ENCODE peak calls at places on chromosomes 4 and X, in eight cellular contexts. X is naive thymus-derived CD4-positive, alpha-beta T cell; J is astrocyte of the cerebellum; Y is fibroblast of lung; M is prostate gland; C is mammary epithelial cell; Q is cardiac muscle cell; V is suprapubic skin. Z is an unnamed sample.

GRCh38 chr4:81030061-81030616 is 369 bp upstream of the BMP3 start:
- DNase-seq in Q (no peak), M (no peak), C (no peak), V (no peak), J (no peak), Y (no peak), X (no peak), Z (no peak)

GRCh38 chr4:150664935-150665334 is 83.0 kb downstream of the MAB21L2 start:
- DNase-seq in Q (peak), J (no peak), M (no peak), X (no peak), C (peak), V (no peak), Y (peak), Z (no peak)

GRCh38 chr4:164874791-164875190 is 2.2 kb upstream of the APELA start:
- DNase-seq in V (no peak), M (no peak), X (no peak), Q (no peak), Y (no peak), J (no peak), C (peak), Z (no peak)

GRCh38 chr4:151355155-151355554 is 29.8 kb upstream of the SH3D19 start:
- DNase-seq in V (no peak), J (no peak), C (peak), X (no peak), Y (no peak), M (no peak), Q (no peak), Z (no peak)

GRCh38 chrX:139172731-139173130 is 357.8 kb upstream of the F9 start:
- DNase-seq in V (no peak), C (no peak), M (no peak), Y (no peak), X (no peak), Q (no peak), J (no peak), Z (no peak)

GRCh38 chr4:102503301-102503746 is 2.2 kb downstream of the NFKB1 start:
- DNase-seq in V (no peak), Y (no peak), M (no peak), X (peak), J (no peak), Q (no peak), C (no peak), Z (no peak)

GRCh38 chr4:114512595-114513295 is 85.9 kb upstream of the UGT8 start:
- DNase-seq in X (no peak), Y (no peak), C (peak), M (no peak), V (no peak), Q (no peak), J (no peak), Z (no peak)

GRCh38 chrX:154381271-154381670 is 2.2 kb downstream of the EMD start:
- DNase-seq in Q (no peak), X (no peak), V (no peak), Y (no peak), J (no peak), M (no peak), C (no peak), Z (no peak)

GRCh38 chrX:68693481-68694410 is 46.3 kb downstream of the STARD8 start:
- DNase-seq in J (peak), Y (peak), M (peak), X (no peak), V (peak), Q (peak), C (peak), Z (no peak)

GRCh38 chr4:90486346-90486745 is 359.2 kb downstream of the CCSER1 start:
- DNase-seq in M (no peak), C (peak), Q (no peak), X (no peak), Y (no peak), J (no peak), V (no peak), Z (no peak)

GRCh38 chr4:183197140-183197539 is 98.1 kb downstream of the WWC2 start:
- DNase-seq in Y (no peak), V (no peak), Q (no peak), M (no peak), C (no peak), X (no peak), J (no peak), Z (no peak)

GRCh38 chr4:121462660-121463261 is 81.9 kb upstream of the QRFPR start:
- DNase-seq in X (peak), J (peak), C (peak), Y (peak), V (no peak), M (peak), Q (peak), Z (peak)

GRCh38 chrX:5876984-5877655 is 351.5 kb downstream of the NLGN4X start:
- DNase-seq in Y (peak), V (no peak), X (no peak), M (no peak), J (peak), Q (no peak), C (peak), Z (no peak)

DNA sequence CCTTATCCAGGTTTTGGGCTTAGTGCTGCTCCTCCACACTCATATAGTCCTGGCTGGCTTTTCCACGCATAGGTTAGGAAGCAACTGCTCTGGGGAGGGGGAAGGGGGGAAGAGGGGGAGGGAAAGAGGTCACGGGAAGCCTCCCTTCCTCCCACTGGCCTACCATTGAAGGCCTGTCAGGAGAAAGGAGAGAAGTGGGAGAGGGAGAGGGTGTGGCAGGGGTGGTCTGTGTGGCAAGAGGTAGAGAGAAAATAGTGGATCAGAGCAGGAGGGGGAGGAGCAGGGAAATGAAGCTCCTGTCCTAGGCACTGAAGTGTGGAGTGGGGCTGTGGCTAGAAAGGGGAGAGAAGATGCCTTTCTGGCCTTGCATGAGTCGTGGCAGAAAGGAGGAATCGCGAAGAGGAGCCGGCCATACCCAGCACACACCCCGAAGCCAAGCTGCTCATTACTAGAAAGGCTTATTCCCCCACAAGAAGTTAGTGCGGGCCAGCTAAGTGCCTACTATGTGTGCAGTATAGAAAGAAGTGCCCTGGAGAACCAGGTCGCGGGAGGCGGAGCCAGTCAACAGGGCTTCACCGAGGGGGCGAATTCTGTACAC is 1.1 kb upstream of the TMEM164 start:
- DNase-seq in V (no peak), M (no peak), Y (no peak), X (no peak), J (no peak), C (no peak), Q (no peak), Z (no peak)
- H3K4me3 ChIP-seq in V (peak), M (peak), Y (peak), X (peak), J (peak), C (peak), Q (peak), Z (peak)

GRCh38 chrX:40090050-40090804 is 7.5 kb downstream of the BCOR start:
- DNase-seq in V (no peak), Y (no peak), Q (peak), M (peak), C (no peak), J (no peak), X (no peak), Z (no peak)

GRCh38 chrX:40088299-40088625 is 9.5 kb downstream of the BCOR start:
- DNase-seq in X (no peak), C (no peak), Q (no peak), Y (no peak), J (no peak), M (no peak), V (no peak), Z (no peak)

GRCh38 chrX:40087574-40088298 is 10.0 kb downstream of the BCOR start:
- DNase-seq in C (no peak), J (no peak), X (no peak), Q (no peak), V (no peak), Y (no peak), M (no peak), Z (no peak)

GRCh38 chrX:40090961-40091360 is 6.8 kb downstream of the BCOR start:
- DNase-seq in X (no peak), M (no peak), Q (no peak), Y (no peak), J (no peak), C (no peak), V (no peak), Z (no peak)

DNA sequence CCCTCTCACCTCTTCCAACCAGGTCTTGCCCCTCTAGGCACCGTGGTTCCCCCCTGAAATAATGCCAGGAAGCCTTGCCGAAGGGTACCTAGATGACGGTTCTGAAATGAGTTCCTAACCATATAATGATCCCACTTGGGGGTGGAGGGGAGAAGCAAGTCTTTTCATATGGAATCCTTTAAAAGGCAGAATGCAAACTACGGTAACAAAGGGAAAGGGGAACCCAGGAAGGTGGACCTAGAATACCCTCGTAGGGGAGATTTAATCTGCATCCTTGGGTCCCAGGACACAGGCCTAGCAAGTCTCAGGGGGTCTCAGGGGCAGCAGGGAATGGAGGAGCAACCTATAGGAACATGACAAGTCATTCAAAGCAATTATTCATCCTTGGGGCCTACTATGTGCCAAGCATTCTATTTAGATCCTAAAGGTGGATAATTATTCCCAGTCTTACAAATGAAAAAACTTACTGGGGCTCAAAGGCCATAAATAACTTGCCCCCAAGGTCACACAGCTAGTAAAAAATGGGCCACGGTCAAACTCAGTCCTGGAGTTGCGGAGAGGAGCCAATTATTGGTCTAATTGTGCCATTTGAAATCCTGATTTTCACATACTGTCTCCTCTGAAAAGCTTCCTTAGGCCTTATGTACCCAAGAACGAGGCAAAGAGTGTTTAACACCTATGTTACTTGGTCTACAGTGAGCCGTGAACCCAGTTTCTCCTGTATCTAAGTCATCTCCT is 8.8 kb downstream of the BCOR start:
- DNase-seq in M (no peak), V (no peak), X (no peak), J (no peak), C (no peak), Y (no peak), Q (no peak), Z (no peak)
- H3K4me3 ChIP-seq in M (no peak), V (no peak), X (no peak), J (no peak), C (no peak), Y (no peak), Q (no peak), Z (no peak)

DNA sequence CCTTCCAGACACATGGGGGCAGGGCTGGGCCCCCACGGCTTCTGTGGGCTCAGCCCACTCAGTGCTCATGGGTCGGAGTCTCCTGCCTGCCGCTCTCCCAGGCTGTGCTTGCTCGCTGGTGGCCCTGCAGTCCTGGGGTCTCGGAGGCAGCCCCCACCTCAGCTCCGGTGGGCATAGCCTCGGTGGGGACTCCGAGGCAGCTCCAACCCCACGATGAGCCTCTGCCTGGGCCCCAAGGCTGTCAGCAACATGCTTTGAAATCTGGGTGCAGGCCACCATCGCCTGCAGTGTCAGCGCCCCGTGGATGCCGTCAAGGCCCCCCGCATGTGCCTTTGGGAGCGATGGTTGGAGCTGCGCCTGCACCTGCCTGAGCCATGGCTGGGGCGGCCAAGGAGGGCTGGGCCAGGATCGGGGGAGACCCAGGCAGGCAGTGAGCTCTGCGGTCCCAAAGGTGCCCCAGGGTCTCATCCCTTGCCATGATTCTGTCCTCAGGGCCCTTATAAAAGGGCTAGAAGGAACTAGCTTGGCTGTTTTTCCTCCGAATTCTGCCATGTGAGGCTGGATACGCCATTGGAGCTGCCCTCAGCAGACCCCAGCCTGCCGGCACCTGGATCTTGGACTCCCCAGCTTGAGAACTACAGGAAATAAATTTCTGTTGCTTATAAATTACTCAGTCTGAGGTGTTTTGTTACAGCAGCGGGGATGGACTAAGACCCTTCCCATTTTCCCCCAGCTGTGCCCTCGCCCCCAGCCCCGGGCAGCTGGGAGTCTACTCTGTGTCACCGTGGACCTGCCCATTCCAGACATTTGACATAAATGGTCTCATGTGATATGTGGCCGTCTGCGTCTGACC is 30.4 kb upstream of the SPON2 start:
- DNase-seq in X (no peak), Q (no peak), Y (no peak), V (no peak), M (no peak), C (no peak), J (no peak), Z (no peak)
- H3K4me3 ChIP-seq in X (peak), Q (no peak), Y (no peak), V (no peak), M (no peak), C (no peak), J (no peak), Z (no peak)

GRCh38 chr4:15376145-15376544 is 51.7 kb upstream of the C1QTNF7 start:
- DNase-seq in X (no peak), V (no peak), Y (no peak), M (no peak), J (no peak), Q (no peak), C (no peak), Z (no peak)
- H3K4me3 ChIP-seq in X (no peak), V (no peak), Y (peak), M (no peak), J (no peak), Q (no peak), C (no peak), Z (no peak)

DNA sequence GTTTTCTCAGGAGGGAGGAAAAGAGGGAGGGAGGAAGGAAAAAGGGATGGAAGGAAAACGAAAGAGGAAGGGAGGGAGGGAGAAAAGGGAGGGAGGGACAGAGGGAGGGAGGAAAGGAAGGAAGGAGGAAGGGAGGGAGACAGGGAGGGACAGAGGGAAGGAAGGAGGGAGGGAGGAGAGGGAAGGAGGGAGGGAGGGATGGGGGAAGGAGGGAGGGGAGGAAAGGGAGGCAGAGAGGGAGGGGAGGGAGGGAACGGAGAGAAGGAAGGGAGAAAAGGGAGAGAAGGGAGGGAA is 15.4 kb downstream of the DHRSX start:
- DNase-seq in M (no peak), C (no peak), Q (peak), X (no peak), V (no peak), J (no peak), Y (no peak), Z (no peak)
- H3K4me3 ChIP-seq in M (no peak), C (no peak), Q (no peak), X (no peak), V (peak), J (no peak), Y (peak), Z (peak)

GRCh38 chrX:9341305-9342201 is 123.3 kb upstream of the TBL1X start:
- DNase-seq in J (no peak), V (peak), C (no peak), M (no peak), X (peak), Y (peak), Q (peak), Z (no peak)
- H3K4me3 ChIP-seq in J (no peak), V (peak), C (no peak), M (no peak), X (peak), Y (peak), Q (no peak), Z (peak)

GRCh38 chr4:37902738-37903693 is 12.1 kb downstream of the TBC1D1 start:
- DNase-seq in M (no peak), Q (no peak), Y (no peak), C (no peak), J (no peak), X (no peak), V (no peak), Z (no peak)
- H3K4me3 ChIP-seq in M (no peak), Q (no peak), Y (no peak), C (no peak), J (no peak), X (no peak), V (no peak), Z (no peak)

GRCh38 chr4:25760518-25761157 is 102.2 kb downstream of the SEL1L3 start:
- DNase-seq in J (no peak), Y (no peak), X (no peak), V (no peak), M (no peak), C (no peak), Q (peak), Z (no peak)

GRCh38 chr4:25757452-25757851 is 101.8 kb downstream of the SLC34A2 start:
- DNase-seq in X (no peak), Y (no peak), J (no peak), M (no peak), V (no peak), Q (no peak), C (no peak), Z (no peak)

GRCh38 chr4:25756503-25756902 is 100.9 kb downstream of the SLC34A2 start:
- DNase-seq in Y (peak), C (no peak), V (no peak), X (no peak), Q (no peak), J (no peak), M (no peak), Z (no peak)

GRCh38 chr4:25759101-25759500 is 103.5 kb downstream of the SLC34A2 start:
- DNase-seq in Y (no peak), J (no peak), X (no peak), M (no peak), V (no peak), C (no peak), Q (no peak), Z (no peak)

DNA sequence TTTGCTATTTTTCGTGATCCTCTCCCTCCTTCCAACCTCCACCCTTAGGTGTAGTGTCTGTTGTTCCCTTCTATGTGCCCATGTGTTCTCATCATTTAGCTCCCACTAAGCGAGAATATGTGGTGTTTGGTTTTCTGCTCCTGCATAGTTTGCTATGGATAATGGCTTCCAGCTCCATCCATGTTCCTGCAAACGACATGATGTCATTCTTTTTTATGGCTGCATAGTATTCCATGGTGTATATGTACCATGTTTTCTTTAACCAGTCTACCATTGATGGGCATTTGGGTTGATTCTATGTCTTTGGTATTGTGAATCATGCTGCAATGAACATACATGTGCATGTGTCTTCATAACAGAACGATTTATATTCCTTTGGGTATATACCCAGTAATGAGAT is 102.7 kb downstream of the SEL1L3 start:
- DNase-seq in C (no peak), Q (no peak), X (no peak), Y (no peak), M (no peak), J (no peak), V (no peak), Z (no peak)
- H3K4me3 ChIP-seq in C (no peak), Q (no peak), X (no peak), Y (no peak), M (no peak), J (no peak), V (no peak), Z (no peak)

DNA sequence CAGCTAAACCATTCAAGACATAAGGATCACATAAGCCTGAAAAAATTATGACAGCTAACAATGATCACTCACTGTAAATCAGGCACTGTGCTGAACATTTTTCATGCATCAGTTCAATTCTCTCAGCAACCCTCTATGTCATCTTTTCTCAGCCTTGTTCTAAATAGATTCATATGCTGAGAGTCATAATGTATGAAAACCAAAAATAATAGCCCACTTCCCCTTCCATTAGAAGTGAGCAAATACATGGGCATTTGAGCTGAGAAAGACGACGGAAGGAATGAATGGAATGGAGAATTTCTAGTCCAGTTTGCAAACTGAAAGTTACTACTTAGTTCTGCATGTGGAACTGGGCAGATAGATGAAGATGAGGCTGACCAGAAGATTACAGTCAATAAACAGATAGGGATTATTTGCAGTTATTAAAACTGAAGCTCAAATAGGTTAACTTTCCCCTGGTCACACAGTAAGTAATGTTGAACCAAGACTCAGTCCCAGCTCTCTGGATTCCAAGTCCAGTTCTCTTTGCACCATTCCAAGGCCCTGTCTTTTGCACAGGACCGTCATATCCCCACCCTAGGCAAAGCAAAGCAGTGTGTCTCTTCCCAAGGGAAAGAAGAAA is 1.6 kb upstream of the SH3RF1 start:
- DNase-seq in X (no peak), Q (peak), V (no peak), J (no peak), M (no peak), C (peak), Y (peak), Z (peak)
- H3K4me3 ChIP-seq in X (no peak), Q (no peak), V (no peak), J (no peak), M (no peak), C (no peak), Y (peak), Z (peak)

GRCh38 chrX:101217689-101218088 is 1.9 kb upstream of the DRP2 start:
- DNase-seq in M (no peak), J (no peak), C (no peak), Q (no peak), V (no peak), X (peak), Y (no peak), Z (no peak)

GRCh38 chrX:101223226-101223625 is 3.6 kb downstream of the DRP2 start:
- DNase-seq in Q (no peak), J (no peak), M (no peak), X (no peak), C (no peak), Y (no peak), V (no peak), Z (no peak)

GRCh38 chrX:101220881-101221280 is 1.3 kb downstream of the DRP2 start:
- DNase-seq in Q (no peak), V (no peak), J (no peak), C (no peak), M (no peak), X (no peak), Y (no peak), Z (no peak)

GRCh38 chrX:101219116-101219839 is at the start of gene DRP2:
- DNase-seq in X (no peak), Q (no peak), Y (peak), C (peak), V (no peak), M (no peak), J (no peak), Z (no peak)

GRCh38 chrX:101219840-101220191 is 230 bp downstream of the DRP2 start:
- DNase-seq in J (no peak), Q (peak), M (no peak), C (no peak), V (no peak), Y (peak), X (no peak), Z (no peak)
- H3K4me3 ChIP-seq in J (peak), Q (no peak), M (no peak), C (no peak), V (no peak), Y (peak), X (no peak), Z (peak)

Z was measured in AG04450.